ENCODE peak calls at places on chromosome 13, in four cellular contexts. H is A549, G is K562, V is H1. D is an unnamed sample.
A peak's percentile ranks its signal among the peaks of the same experiment; 100 is the strongest.

GRCh38 chr13:110509971-110510786 is 51.3 kb downstream of the RAB20 start:
- DNase-seq in H (no peak), G (peak; percentile 36), V (no peak), D (no peak)

GRCh38 chr13:41463823-41464602 is 6.7 kb downstream of the RGCC start:
- DNase-seq in H (no peak), G (peak; percentile 74), V (no peak), D (no peak)

GRCh38 chr13:111929036-111929616 is 137.8 kb upstream of the SOX1 start:
- DNase-seq in H (no peak), G (no peak), V (no peak), D (no peak)

GRCh38 chr13:83515267-83515666 is 367.0 kb downstream of the SLITRK1 start:
- DNase-seq in H (peak; percentile 27), G (no peak), V (no peak), D (no peak)

GRCh38 chr13:76917096-76917495 is 30.9 kb upstream of the KCTD12 start:
- DNase-seq in H (no peak), G (no peak), V (no peak), D (no peak)

GRCh38 chr13:42894765-42895181 is 97.3 kb downstream of the EPSTI1 start:
- DNase-seq in H (no peak), G (no peak), V (no peak), D (no peak)

GRCh38 chr13:33205224-33205623 is 80.3 kb downstream of the STARD13 start:
- DNase-seq in H (no peak), G (no peak), V (no peak), D (no peak)

GRCh38 chr13:102983496-102983895 is 82.7 kb downstream of the SLC10A2 start:
- DNase-seq in H (no peak), G (no peak), V (no peak), D (no peak)

GRCh38 chr13:31385534-31385933 is 185.8 kb downstream of the B3GLCT start:
- DNase-seq in H (no peak), G (no peak), V (no peak), D (no peak)

GRCh38 chr13:42071667-42072419 is 23.4 kb downstream of the DGKH start:
- DNase-seq in H (peak; percentile 6), G (peak; percentile 12), V (no peak), D (no peak)

GRCh38 chr13:81800433-81800832 is 1459.5 kb upstream of the SPRY2 start:
- DNase-seq in H (no peak), G (no peak), V (no peak), D (no peak)

GRCh38 chr13:27353166-27353583 is 71.2 kb upstream of the GTF3A start:
- DNase-seq in H (no peak), G (no peak), V (no peak), D (peak; percentile 30)

GRCh38 chr13:43815204-43815603 is 28.4 kb upstream of the ENOX1 start:
- DNase-seq in H (peak; percentile 28), G (no peak), V (no peak), D (no peak)

GRCh38 chr13:110319774-110320509 is 12.9 kb downstream of the COL4A2 start:
- DNase-seq in H (peak; percentile 75), G (no peak), V (no peak), D (no peak)

DNA sequence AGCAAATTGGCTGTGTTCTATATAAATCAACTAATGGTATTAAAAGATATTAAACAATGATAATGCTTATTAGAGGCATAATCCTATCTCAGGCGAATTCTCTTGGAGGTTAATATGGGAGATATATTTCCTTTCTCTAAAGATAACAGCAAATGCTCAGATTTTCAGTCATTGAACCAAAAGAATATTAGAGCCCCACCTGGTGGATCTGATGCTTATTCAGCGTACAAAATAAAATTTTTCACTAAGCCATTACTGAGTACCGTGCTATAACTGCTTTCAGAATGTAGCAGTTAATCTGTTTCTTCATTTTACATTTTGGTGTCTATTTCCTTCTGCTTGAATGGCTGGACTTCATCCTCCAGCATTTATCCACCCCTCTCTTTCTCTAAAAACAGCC is 143.3 kb upstream of the IPO5 start:
- DNase-seq in H (peak; percentile 2), G (no peak), V (no peak), D (peak; percentile 13)
- TF ChIP-seq PHF8 in H (no peak), G (no peak), V (no peak), D (no peak)

GRCh38 chr13:20666948-20667347 is 36.6 kb upstream of the IL17D start:
- DNase-seq in H (no peak), G (no peak), V (no peak), D (no peak)
- TF ChIP-seq PHF8 in H (no peak), G (no peak), V (no peak), D (no peak)

DNA sequence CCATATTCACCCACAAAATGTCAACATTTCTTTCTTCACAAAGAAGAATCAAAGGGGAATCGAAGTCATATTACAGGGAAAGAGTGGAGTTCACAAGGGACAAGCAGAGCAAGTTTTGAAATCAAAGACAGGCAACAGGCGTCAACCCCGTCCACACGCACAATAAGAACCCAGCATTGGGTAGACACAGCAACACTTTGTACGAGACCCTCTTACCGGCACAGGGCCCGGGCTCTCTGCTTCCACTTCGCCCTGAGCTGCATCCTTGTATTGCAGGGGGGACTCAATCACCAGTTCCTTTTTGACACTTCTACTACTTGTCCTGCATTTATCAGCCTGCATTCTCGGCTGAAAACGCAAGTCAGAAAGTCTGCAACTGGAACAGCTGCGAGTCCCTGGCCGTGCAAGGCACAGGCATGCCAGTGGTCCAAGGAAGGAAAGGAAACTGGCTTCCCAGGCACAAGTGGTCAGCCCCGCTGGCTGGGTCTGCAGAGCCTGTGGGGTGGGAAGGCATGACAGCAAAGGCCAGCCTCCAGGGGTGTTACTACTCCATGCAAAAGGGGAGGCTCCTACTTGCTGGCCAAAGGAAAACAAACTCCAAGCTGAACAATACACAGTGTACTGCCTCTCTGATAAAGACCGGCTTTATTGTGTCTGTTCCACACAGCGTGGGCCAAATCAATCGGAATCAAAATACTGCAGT is at the start of gene DOCK9:
- DNase-seq in H (no peak), G (no peak), V (peak; percentile 55), D (no peak)
- TF ChIP-seq PHF8 in H (no peak), G (no peak), V (no peak), D (no peak)

GRCh38 chr13:35768126-35768525 is 291.6 kb upstream of the MAB21L1 start:
- DNase-seq in H (no peak), G (no peak), V (no peak), D (no peak)
- TF ChIP-seq PHF8 in H (no peak), G (no peak), V (no peak), D (no peak)

DNA sequence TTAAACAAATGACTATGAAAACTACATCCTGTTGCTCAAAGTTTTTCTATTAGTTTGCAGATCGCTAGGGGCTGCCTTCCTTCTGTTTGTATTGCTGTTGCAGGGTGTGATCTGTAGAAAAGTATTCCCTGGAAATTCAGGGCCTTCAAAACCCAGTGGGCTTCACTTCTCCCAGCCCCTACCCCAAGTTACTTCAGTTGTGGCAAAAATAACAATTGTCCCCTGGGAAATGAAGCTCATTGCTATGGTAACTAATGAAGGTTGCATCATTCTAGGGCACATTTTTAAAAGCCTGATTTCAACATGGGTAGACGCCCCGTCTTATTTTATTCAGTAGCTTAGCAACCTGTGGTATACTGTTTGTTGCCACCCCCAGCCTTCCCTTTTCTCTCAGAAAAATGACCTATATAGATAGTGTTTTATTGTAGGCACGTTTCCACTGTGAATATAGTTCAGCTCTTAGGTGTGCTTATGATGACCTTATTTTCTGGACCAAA is 60.9 kb downstream of the WDFY2 start:
- DNase-seq in H (peak; percentile 43), G (no peak), V (no peak), D (no peak)
- TF ChIP-seq PHF8 in H (no peak), G (no peak), V (no peak), D (no peak)

GRCh38 chr13:70310720-70311119 is 202.5 kb upstream of the KLHL1 start:
- DNase-seq in H (peak; percentile 23), G (no peak), V (no peak), D (peak; percentile 58)
- TF ChIP-seq PHF8 in H (no peak), G (no peak), V (no peak), D (no peak)

DNA sequence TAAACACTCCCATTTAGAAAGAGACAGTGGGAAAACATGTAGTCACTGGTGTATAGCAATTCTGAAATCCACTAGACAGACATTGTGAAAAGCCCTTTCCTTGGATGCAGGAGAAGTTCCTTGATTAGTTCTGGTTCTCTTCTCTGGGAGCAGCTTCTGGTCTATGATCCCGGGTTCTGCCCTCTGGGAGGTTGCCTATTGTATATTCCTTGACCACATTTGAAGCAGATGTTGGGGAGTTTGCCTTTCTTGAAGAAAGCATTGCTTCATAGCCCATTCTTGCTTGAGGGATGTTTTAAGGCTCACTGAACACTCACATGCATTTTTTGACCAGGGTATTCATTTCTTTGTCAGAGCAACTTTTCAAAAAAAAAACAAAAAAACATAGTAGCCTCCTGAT is 211.9 kb downstream of the NDFIP2 start:
- DNase-seq in H (no peak), G (no peak), V (no peak), D (no peak)
- TF ChIP-seq PHF8 in H (no peak), G (no peak), V (no peak), D (no peak)

GRCh38 chr13:79196366-79196765 is 209.7 kb downstream of the RBM26 start:
- DNase-seq in H (no peak), G (no peak), V (no peak), D (no peak)
- TF ChIP-seq PHF8 in H (no peak), G (no peak), V (no peak), D (no peak)